ENCODE peak calls at places on chromosomes 6 and 20, in ten cellular contexts. U, L, E, M, R, P, J, B, V and C are unnamed samples.

GRCh38 chr20:56867128-56867527 is 238.0 kb downstream of the TFAP2C start:
- DNase-seq in M (no peak), L (no peak), J (no peak), R (no peak), E (no peak), P (no peak), B (no peak), U (no peak), V (no peak), C (no peak)

GRCh38 chr6:112282217-112282616 is 27.9 kb upstream of the LAMA4 start:
- DNase-seq in M (peak), J (no peak), R (no peak), E (peak), L (peak), B (no peak), V (no peak), P (peak), U (no peak), C (peak)

GRCh38 chr6:148611213-148611612 is 135.6 kb upstream of the UST start:
- DNase-seq in M (peak), J (no peak), B (no peak), V (no peak), E (peak), L (peak), P (peak), R (no peak), U (no peak), C (peak)

GRCh38 chr6:140101367-140101766 is 726.9 kb upstream of the CITED2 start:
- DNase-seq in V (no peak), E (no peak), U (no peak), P (no peak), L (no peak), B (no peak), J (no peak), M (peak), R (no peak), C (no peak)

GRCh38 chr20:53918949-53919361 is 151.4 kb downstream of the BCAS1 start:
- DNase-seq in J (no peak), B (no peak), V (peak), U (no peak), P (no peak), E (no peak), L (no peak), R (no peak), M (no peak), C (peak)

GRCh38 chr6:122730775-122731386 is 48.6 kb upstream of the FABP7 start:
- DNase-seq in L (no peak), V (no peak), M (no peak), B (no peak), J (no peak), R (no peak), E (no peak), U (peak), P (no peak), C (no peak)

GRCh38 chr6:88698661-88699060 is 264.8 kb downstream of the RNGTT start:
- DNase-seq in J (no peak), V (no peak), R (no peak), B (no peak), U (no peak), L (no peak), E (no peak), M (no peak), P (no peak), C (no peak)

GRCh38 chr6:138455746-138456392 is 43.4 kb downstream of the NHSL1 start:
- DNase-seq in J (no peak), E (no peak), L (no peak), M (no peak), U (peak), B (peak), V (no peak), R (no peak), P (no peak), C (no peak)